ENCODE peak calls at places on chromosomes 4 and X, in seven cellular contexts. T is retinal pigment epithelial cell, H is brain microvascular endothelial cell, N is heart right ventricle, S is IMR-90, M is astrocyte of the spinal cord, U is GM23338. W is an unnamed sample.

GRCh38 chr4:124933521-124933920 is 221.0 kb upstream of the ANKRD50 start:
- DNase-seq in M (no peak), N (no peak), H (no peak), T (no peak), S (no peak), U (no peak), W (no peak)

GRCh38 chr4:10006236-10006603 is 15.1 kb downstream of the SLC2A9 start:
- DNase-seq in U (no peak), N (no peak), H (no peak), S (no peak), T (no peak), M (peak; percentile 8), W (peak; percentile 87)

GRCh38 chr4:128856246-128856645 is 46.7 kb downstream of the JADE1 start:
- DNase-seq in M (no peak), S (peak; percentile 36), U (no peak), T (no peak), N (no peak), H (no peak), W (no peak)

GRCh38 chrX:136163694-136164093 is 16.4 kb downstream of the FHL1 start:
- DNase-seq in U (no peak), N (no peak), M (no peak), T (no peak), H (no peak), S (no peak), W (no peak)

GRCh38 chr4:86640469-86640868 is 46.4 kb downstream of the PTPN13 start:
- DNase-seq in U (no peak), S (peak; percentile 61), H (no peak), T (no peak), N (no peak), M (peak; percentile 25), W (no peak)

GRCh38 chrX:73577368-73577767 is 14.4 kb downstream of the CHIC1 start:
- DNase-seq in H (peak; percentile 90), S (peak; percentile 75), U (peak; percentile 55), M (peak; percentile 81), N (no peak), T (peak; percentile 59), W (peak; percentile 76)

GRCh38 chr4:83334425-83335241 is at the start of gene HPSE:
- DNase-seq in S (peak; percentile 21), M (peak; percentile 45), U (peak; percentile 93), H (peak; percentile 40), T (peak; percentile 10), N (peak; percentile 79), W (peak; percentile 34)

GRCh38 chr4:63620271-63620670 is 789.0 kb downstream of the TECRL start:
- DNase-seq in T (no peak), U (no peak), H (no peak), S (no peak), M (no peak), N (no peak), W (no peak)

GRCh38 chr4:185535818-185536729 is 767 bp upstream of the PDLIM3 start:
- DNase-seq in N (no peak), U (peak; percentile 22), T (no peak), H (peak; percentile 16), M (no peak), S (no peak), W (no peak)

DNA sequence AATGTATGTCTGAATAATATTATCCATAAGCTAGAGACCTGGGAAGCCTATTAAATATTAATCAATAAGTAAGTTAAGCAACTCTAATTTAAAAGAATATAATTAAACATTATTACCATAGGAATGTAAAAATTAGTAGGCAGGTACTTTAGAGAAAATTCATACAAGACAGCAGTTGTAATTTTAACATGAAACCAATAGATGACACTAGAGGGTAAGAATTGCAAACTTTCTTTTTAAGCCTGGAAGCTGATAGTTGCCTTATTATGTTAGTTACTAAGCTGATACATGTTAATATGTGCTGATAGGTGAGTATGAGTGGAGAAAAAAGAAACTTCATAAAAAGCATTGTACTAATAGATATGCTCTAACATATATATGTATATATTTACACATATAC is 1157.4 kb downstream of the FAM133A start:
- DNase-seq in T (no peak), H (no peak), M (peak; percentile 5), S (peak; percentile 0), U (peak; percentile 25), N (no peak), W (no peak)
- TF ChIP-seq CTCF in T (peak; percentile 42), H (no peak), M (peak; percentile 28), S (peak; percentile 50), U (no peak), N (peak; percentile 60), W (peak; percentile 36)

DNA sequence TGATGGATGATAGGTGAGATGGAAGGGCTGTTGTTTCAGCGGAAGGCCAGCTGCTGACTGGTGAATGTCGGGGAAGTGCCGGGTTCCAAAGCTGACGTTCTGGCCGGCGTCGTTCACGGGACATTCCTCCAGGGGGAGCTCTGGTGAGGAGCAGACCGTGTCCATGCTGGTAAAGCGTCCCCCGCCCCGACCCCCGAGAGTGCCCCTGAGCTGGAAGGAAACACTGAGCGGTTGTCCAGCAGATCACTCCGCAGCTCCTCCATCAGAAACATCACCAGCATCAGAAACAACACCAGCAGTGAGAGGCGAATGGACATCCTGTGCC is 18.6 kb upstream of the ADRA2C start:
- DNase-seq in N (no peak), S (no peak), T (no peak), U (peak; percentile 83), H (no peak), M (no peak), W (no peak)
- TF ChIP-seq CTCF in N (peak; percentile 53), S (peak; percentile 27), T (peak; percentile 49), U (peak; percentile 80), H (peak; percentile 52), M (peak; percentile 35), W (peak; percentile 8)

GRCh38 chr4:109355835-109356234 is 53.4 kb upstream of the COL25A1 start:
- DNase-seq in U (no peak), N (no peak), H (no peak), S (no peak), T (no peak), M (no peak), W (no peak)

GRCh38 chr4:109352941-109353340 is 50.5 kb upstream of the COL25A1 start:
- DNase-seq in H (no peak), S (no peak), T (no peak), U (no peak), M (no peak), N (no peak), W (no peak)

DNA sequence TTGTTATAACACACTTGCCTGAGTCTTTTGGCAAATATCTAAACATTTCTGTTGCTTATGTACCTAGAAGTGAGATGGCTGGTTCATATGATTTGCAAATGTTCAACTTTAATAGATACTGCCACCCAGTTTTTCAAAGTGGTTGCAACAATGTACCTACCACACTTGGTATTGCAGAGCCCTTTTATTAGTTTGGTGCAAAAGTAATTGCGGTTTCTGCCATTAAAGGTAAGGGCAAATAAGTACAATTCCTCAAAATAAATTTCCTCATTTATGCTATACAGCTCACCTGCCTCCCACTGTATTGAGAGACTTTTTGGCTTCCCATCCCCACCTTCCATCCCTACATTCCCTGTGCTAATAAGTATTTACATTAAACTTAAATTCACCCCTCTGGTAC is 47.7 kb upstream of the COL25A1 start:
- DNase-seq in H (no peak), S (no peak), M (no peak), T (no peak), N (no peak), U (no peak), W (no peak)
- TF ChIP-seq CTCF in H (no peak), S (no peak), M (no peak), T (no peak), N (no peak), U (no peak), W (no peak)

GRCh38 chrX:70292788-70293187 is 2.9 kb downstream of the KIF4A start:
- DNase-seq in N (no peak), T (no peak), H (no peak), M (no peak), U (no peak), S (no peak), W (no peak)
- TF ChIP-seq CTCF in N (no peak), T (no peak), H (no peak), M (no peak), U (no peak), S (no peak), W (no peak)

DNA sequence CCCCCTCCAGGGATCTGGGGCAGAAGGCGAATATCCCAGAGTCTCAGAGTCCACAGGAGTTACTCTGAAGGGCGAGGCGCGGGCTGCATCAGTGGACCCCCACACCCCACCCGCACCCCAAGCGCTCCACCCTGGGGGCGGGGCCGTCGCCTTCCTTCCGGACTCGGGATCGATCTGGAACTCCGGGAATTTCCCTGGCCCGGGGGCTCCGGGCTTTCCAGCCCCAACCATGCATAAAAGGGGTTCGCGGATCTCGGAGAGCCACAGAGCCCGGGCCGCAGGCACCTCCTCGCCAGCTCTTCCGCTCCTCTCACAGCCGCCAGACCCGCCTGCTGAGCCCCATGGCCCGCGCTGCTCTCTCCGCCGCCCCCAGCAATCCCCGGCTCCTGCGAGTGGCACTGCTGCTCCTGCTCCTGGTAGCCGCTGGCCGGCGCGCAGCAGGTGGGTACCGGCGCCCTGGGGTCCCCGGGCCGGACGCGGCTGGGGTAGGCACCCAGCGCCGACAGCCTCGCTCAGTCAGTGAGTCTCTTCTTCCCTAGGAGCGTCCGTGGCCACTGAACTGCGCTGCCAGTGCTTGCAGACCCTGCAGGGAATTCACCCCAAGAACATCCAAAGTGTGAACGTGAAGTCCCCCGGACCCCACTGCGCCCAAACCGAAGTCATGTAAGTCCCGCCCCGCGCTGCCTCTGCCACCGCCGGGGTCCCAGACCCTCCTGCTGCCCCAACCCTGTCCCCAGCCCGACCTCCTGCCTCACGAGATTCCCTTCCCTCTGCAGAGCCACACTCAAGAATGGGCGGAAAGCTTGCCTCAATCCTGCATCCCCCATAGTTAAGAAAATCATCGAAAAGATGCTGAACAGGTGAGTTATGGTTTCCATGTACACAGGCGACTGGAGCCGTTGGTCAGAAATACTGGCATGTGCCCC is at the start of gene CXCL1:
- DNase-seq in N (peak; percentile 56), T (no peak), U (peak; percentile 79), S (no peak), M (peak; percentile 50), H (no peak), W (no peak)
- TF ChIP-seq CTCF in N (no peak), T (no peak), U (peak; percentile 55), S (peak; percentile 10), M (peak; percentile 24), H (no peak), W (peak; percentile 14)

DNA sequence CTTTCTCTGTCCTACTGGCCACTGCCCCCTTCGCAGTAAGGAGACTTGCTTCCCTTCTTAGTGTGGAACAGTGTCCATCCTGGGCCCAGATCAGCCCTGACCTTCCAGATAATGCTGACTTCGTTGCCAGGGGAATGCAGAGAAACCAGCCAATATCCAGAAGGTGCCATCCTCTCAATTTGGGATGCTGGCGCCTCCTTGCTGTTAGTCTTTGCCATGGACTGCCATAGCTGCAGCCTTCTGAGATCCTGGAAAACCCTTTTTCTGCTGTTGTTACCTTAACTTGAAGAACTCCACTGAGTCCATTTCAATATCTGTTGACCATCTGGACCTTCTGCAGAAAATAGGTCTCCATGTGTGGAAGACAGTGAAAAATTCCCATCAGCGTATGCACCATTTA is 21.8 kb downstream of the RAI2 start:
- DNase-seq in M (no peak), T (no peak), N (no peak), H (no peak), S (no peak), U (peak; percentile 12), W (no peak)
- TF ChIP-seq CTCF in M (no peak), T (peak; percentile 12), N (no peak), H (no peak), S (no peak), U (peak; percentile 60), W (no peak)

DNA sequence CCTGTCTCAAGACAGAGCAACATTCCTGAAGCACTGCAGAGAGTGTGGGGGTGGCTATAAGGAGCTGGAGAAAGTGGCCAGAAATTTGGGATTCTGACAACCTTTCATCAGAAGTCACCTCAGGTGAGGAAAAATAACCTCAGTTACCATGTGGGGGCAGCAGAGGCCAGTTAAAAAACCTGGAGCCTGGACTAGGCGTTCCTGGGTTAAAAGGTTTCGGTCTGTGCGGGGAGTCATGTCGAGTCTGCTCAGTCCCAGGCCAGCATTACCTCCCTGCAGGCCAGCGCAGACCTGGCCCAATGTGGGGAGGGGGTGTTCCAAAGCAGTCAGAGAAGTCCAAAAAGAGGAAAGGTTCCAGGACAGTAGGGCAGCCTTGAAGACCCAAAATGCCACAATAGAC is 10.9 kb upstream of the NALF2 start:
- DNase-seq in M (no peak), U (peak; percentile 82), T (no peak), N (peak; percentile 6), H (no peak), S (no peak), W (no peak)
- TF ChIP-seq CTCF in M (peak; percentile 12), U (peak; percentile 67), T (peak; percentile 52), N (peak; percentile 54), H (peak; percentile 42), S (peak; percentile 30), W (peak; percentile 37)

W was measured in kidney epithelial cell.